ENCODE peak calls at places on chromosome 2, in seven cellular contexts. E is H9, Y is IMR-90, L is neuronal stem cell, D is H1, F is mesendoderm, A is mesenchymal stem cell. P is an unnamed sample.

GRCh38 chr2:95760839-95761525 is 169.2 kb downstream of the TRIM43 start:
- DNase-seq in E (no peak), D (no peak), Y (peak), F (no peak), L (no peak), A (no peak), P (peak)

GRCh38 chr2:138780908-138781307 is 718 bp upstream of the NXPH2 start:
- DNase-seq in Y (no peak), E (peak), F (no peak), A (no peak), D (no peak), L (no peak), P (no peak)

GRCh38 chr2:23427350-23427749 is 42.4 kb downstream of the KLHL29 start:
- DNase-seq in F (no peak), L (no peak), A (no peak), Y (no peak), E (peak), D (no peak), P (peak)

GRCh38 chr2:181626671-181627070 is 30.2 kb downstream of the CERKL start:
- DNase-seq in L (no peak), D (no peak), E (no peak), Y (no peak), A (no peak), F (no peak), P (no peak)

GRCh38 chr2:105796131-105796638 is 51.5 kb downstream of the NCK2 start:
- DNase-seq in F (no peak), D (no peak), A (peak), Y (no peak), E (no peak), L (no peak), P (no peak)

GRCh38 chr2:213221962-213222361 is 62.3 kb upstream of the SPAG16 start:
- DNase-seq in D (no peak), E (no peak), A (no peak), F (no peak), L (no peak), Y (no peak), P (no peak)

GRCh38 chr2:176935543-176936102 is 277.0 kb upstream of the HNRNPA3 start:
- DNase-seq in A (no peak), L (no peak), F (no peak), E (no peak), Y (no peak), D (no peak), P (no peak)

GRCh38 chr2:226791056-226791486 is 8.5 kb downstream of the IRS1 start:
- DNase-seq in L (no peak), D (no peak), E (peak), F (peak), A (peak), Y (peak), P (peak)

GRCh38 chr2:95185973-95186372 is 20.4 kb downstream of the ZNF2 start:
- DNase-seq in Y (no peak), L (no peak), D (no peak), A (no peak), E (no peak), F (no peak), P (no peak)

GRCh38 chr2:210660-211059 is 53.2 kb downstream of the SH3YL1 start:
- DNase-seq in Y (peak), D (no peak), E (no peak), L (no peak), A (no peak), F (no peak), P (peak)

GRCh38 chr2:203870481-203870880 is 2.9 kb downstream of the CTLA4 start:
- DNase-seq in L (no peak), A (no peak), Y (no peak), F (no peak), D (no peak), E (no peak), P (no peak)

GRCh38 chr2:10629819-10630532 is 59.8 kb downstream of the NOL10 start:
- DNase-seq in A (no peak), E (no peak), L (no peak), D (no peak), Y (no peak), F (no peak), P (no peak)

GRCh38 chr2:164675698-164676097 is 54.4 kb upstream of the GRB14 start:
- DNase-seq in D (no peak), A (no peak), Y (no peak), L (no peak), E (no peak), F (no peak), P (no peak)

GRCh38 chr2:119480718-119481142 is 43.6 kb downstream of the SCTR start:
- DNase-seq in L (no peak), D (no peak), Y (no peak), E (no peak), A (no peak), F (peak), P (no peak)

GRCh38 chr2:179854891-179855290 is 6.5 kb downstream of the ZNF385B start:
- DNase-seq in L (no peak), Y (no peak), A (no peak), F (no peak), D (no peak), E (no peak), P (no peak)

GRCh38 chr2:150138587-150138986 is 348.9 kb downstream of the RND3 start:
- DNase-seq in D (no peak), F (no peak), L (no peak), A (no peak), E (no peak), Y (no peak), P (no peak)

GRCh38 chr2:71466301-71467179 is 13.2 kb downstream of the DYSF start:
- DNase-seq in E (peak), F (peak), Y (no peak), D (no peak), L (peak), A (peak), P (peak)

GRCh38 chr2:235826791-235827190 is 332.9 kb downstream of the AGAP1 start:
- DNase-seq in F (no peak), A (no peak), Y (no peak), L (no peak), D (no peak), E (no peak), P (no peak)

GRCh38 chr2:145012806-145013205 is 492.9 kb upstream of the ZEB2 start:
- DNase-seq in D (no peak), F (no peak), L (no peak), E (no peak), Y (no peak), A (no peak), P (no peak)

GRCh38 chr2:127530245-127531132 is 4.2 kb upstream of the IWS1 start:
- DNase-seq in F (peak), Y (no peak), A (peak), L (no peak), D (no peak), E (no peak), P (peak)

GRCh38 chr2:58606799-58607198 is 365.7 kb upstream of the FANCL start:
- DNase-seq in E (no peak), A (no peak), D (no peak), Y (peak), L (no peak), F (peak), P (no peak)
- H3K18ac ChIP-seq in E (no peak), A (no peak), D (no peak), Y (no peak), L (no peak), F (no peak), P (no peak)

GRCh38 chr2:218000137-218000536 is 2.7 kb downstream of the TNS1 start:
- DNase-seq in F (no peak), A (peak), Y (peak), L (no peak), D (no peak), E (no peak), P (no peak)
- H3K18ac ChIP-seq in F (no peak), A (no peak), Y (no peak), L (no peak), D (no peak), E (no peak), P (no peak)

GRCh38 chr2:61247204-61247812 is 85.3 kb downstream of the C2orf74 start:
- DNase-seq in A (peak), D (no peak), F (no peak), L (no peak), E (no peak), Y (peak), P (no peak)

GRCh38 chr2:61241266-61241665 is 79.3 kb downstream of the C2orf74 start:
- DNase-seq in L (no peak), D (no peak), F (no peak), Y (no peak), E (no peak), A (no peak), P (peak)

GRCh38 chr2:61249521-61250071 is 87.6 kb downstream of the C2orf74 start:
- DNase-seq in D (no peak), A (no peak), F (no peak), Y (no peak), L (no peak), E (no peak), P (no peak)

DNA sequence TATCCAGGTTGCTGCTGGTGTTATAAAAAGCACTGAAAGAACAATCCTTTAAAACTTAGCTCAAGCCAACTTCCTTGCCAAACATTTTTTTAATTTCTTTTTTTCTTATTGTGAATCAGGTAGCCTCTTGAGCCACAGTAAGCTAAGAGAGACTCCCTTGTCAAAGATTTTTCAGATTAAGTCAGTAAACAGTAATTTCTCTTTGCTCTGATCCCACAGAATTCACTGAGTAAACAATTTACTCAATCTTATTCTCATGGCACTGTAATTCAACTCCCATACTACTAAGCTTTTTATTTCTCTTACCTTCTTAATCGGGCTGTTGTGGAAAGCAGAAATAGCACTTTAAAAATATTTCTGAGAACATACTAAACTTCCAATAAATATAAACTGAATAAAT is 82.7 kb downstream of the C2orf74 start:
- DNase-seq in F (no peak), L (no peak), A (no peak), D (no peak), E (no peak), Y (no peak), P (no peak)
- H3K18ac ChIP-seq in F (no peak), L (no peak), A (no peak), D (no peak), E (no peak), Y (no peak), P (no peak)

GRCh38 chr2:239047861-239048260 is 200.0 kb downstream of the TWIST2 start:
- DNase-seq in Y (no peak), A (no peak), F (no peak), E (no peak), L (no peak), D (no peak), P (no peak)
- H3K18ac ChIP-seq in Y (no peak), A (no peak), F (no peak), E (no peak), L (peak), D (no peak), P (no peak)

DNA sequence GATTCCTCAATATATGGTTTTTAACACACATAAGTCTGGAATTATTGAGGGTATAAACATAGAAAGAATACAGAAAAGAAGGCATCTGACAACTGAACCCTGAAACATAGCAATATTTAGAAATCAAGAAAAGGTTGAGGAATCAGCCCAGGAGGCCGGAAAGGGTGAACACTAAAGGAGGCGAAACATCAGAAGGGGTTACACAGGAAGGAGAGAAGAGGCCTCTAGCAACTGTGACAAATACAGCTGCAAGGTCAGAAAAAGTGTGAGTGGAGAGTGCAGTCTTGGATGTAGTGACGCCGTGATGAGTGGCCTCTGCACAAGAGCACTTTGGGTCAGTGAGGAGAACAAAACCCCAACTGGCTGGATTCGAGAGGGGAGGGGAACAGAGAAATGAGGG is 70.7 kb downstream of the SLC9A2 start:
- DNase-seq in F (no peak), A (no peak), Y (no peak), D (no peak), L (no peak), E (no peak), P (no peak)
- H3K18ac ChIP-seq in F (no peak), A (no peak), Y (no peak), D (no peak), L (no peak), E (no peak), P (no peak)

DNA sequence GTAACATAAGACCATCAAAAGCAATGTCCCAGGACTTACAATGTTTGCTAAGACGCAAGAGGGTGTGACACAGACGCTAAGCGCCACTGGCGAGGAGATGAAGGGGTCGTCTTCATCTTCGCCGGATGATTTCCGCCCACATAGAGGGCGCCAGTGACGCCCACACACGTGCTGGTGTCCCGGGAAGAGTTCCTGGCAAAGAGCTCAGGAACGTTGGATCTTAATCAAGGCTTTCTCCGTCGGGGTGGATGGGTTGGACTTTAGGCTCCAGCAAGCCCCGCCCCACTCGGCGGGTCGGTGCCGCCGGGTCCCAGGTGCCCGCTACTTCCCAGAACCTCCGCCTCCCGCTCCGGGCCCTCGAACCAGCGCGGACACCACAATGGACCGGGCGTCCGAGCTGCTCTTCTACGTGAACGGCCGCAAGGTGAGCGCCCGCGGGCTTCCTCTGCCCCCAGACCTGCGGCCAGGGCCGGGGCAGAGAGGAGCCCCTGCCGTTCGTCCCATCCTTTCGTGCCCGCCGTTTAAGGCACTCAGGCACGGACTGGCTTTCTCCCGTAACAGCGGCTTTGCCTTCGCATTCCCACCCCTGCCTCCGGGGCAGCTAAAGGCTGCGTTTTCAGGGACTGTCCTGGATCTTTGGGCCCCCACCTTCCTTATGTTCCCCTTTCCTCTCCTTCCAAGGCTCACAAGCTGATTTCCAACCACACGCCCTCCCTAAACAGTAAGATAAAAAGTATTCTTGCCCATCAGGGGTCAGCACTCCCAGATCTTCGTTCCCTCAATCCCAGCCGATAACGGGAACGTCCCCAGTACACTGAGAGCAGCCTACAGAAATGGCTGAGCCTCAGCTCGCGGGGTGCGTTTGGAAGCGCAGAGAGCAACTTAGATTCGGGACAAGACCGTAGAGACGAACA is at the start of gene AOX1:
- DNase-seq in A (peak), Y (peak), L (peak), F (peak), D (peak), E (peak), P (peak)
- H3K18ac ChIP-seq in A (peak), Y (no peak), L (peak), F (no peak), D (peak), E (peak), P (no peak)

GRCh38 chr2:45199973-45200372 is 190.7 kb upstream of the SIX2 start:
- DNase-seq in Y (no peak), A (no peak), E (no peak), L (no peak), D (no peak), F (no peak), P (no peak)
- H3K18ac ChIP-seq in Y (no peak), A (no peak), E (no peak), L (no peak), D (no peak), F (no peak), P (no peak)

DNA sequence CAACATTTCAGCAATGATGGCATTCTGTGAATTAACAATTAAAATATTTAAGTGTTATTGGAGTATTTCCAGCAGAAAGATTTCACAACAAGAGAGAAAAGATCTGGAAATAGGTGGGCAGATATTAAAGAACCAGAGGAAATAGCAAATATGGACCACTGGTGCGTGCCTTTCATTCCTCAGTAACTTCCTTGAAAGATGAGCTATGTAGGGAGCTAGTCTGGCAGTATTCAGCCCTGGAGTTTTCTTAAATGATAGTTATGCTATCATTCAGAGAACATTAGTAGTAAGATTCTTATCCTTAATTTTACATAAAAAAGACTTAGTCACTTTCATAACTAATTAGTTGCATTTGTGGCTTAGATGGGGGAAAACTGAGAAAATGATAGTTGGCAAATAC is 41.5 kb downstream of the TANC1 start:
- DNase-seq in E (no peak), D (no peak), L (no peak), A (no peak), F (no peak), Y (peak), P (no peak)
- H3K18ac ChIP-seq in E (no peak), D (no peak), L (no peak), A (no peak), F (no peak), Y (no peak), P (no peak)